ENCODE peak calls at places on chromosomes 7 and 10, in six cellular contexts. One of them, this sample, is unnamed.

GRCh38 chr10:69465457-69466157 is 14.3 kb downstream of the TSPAN15 start:
- DNase-seq in activated naive CD8-positive, alpha-beta T cell treated with anti-CD3 and anti-CD28 coated beads, Interleukin-2, amount 50 U/mL, for 24 hours: no peak
- DNase-seq in naive thymus-derived CD8-positive, alpha-beta T cell: no peak
- DNase-seq in SK-N-DZ: no peak
- DNase-seq in HTR-8/SVneo: no peak
- DNase-seq in bronchial epithelial cell: no peak
- DNase-seq in this sample: no peak

GRCh38 chr7:129210256-129210988 is 14.4 kb upstream of the AHCYL2 start:
- DNase-seq in activated naive CD8-positive, alpha-beta T cell treated with anti-CD3 and anti-CD28 coated beads, Interleukin-2, amount 50 U/mL, for 24 hours: peak; percentile 83
- DNase-seq in naive thymus-derived CD8-positive, alpha-beta T cell: peak; percentile 61
- DNase-seq in SK-N-DZ: peak; percentile 43
- DNase-seq in HTR-8/SVneo: peak; percentile 62
- DNase-seq in bronchial epithelial cell: peak; percentile 38
- DNase-seq in this sample: peak; percentile 89

GRCh38 chr10:26479766-26480492 is 41.8 kb downstream of the APBB1IP start:
- DNase-seq in activated naive CD8-positive, alpha-beta T cell treated with anti-CD3 and anti-CD28 coated beads, Interleukin-2, amount 50 U/mL, for 24 hours: no peak
- DNase-seq in naive thymus-derived CD8-positive, alpha-beta T cell: no peak
- DNase-seq in SK-N-DZ: no peak
- DNase-seq in HTR-8/SVneo: no peak
- DNase-seq in bronchial epithelial cell: no peak
- DNase-seq in this sample: no peak

GRCh38 chr10:110867807-110868465 is 3.8 kb upstream of the PDCD4 start:
- DNase-seq in activated naive CD8-positive, alpha-beta T cell treated with anti-CD3 and anti-CD28 coated beads, Interleukin-2, amount 50 U/mL, for 24 hours: no peak
- DNase-seq in naive thymus-derived CD8-positive, alpha-beta T cell: no peak
- DNase-seq in SK-N-DZ: no peak
- DNase-seq in HTR-8/SVneo: no peak
- DNase-seq in bronchial epithelial cell: no peak
- DNase-seq in this sample: no peak

GRCh38 chr7:27104244-27105149 is 2.0 kb upstream of the HOXA2 start:
- DNase-seq in activated naive CD8-positive, alpha-beta T cell treated with anti-CD3 and anti-CD28 coated beads, Interleukin-2, amount 50 U/mL, for 24 hours: no peak
- DNase-seq in naive thymus-derived CD8-positive, alpha-beta T cell: no peak
- DNase-seq in SK-N-DZ: no peak
- DNase-seq in HTR-8/SVneo: no peak
- DNase-seq in bronchial epithelial cell: no peak
- DNase-seq in this sample: no peak

GRCh38 chr7:55130554-55131198 is 111.9 kb downstream of the EGFR start:
- DNase-seq in activated naive CD8-positive, alpha-beta T cell treated with anti-CD3 and anti-CD28 coated beads, Interleukin-2, amount 50 U/mL, for 24 hours: no peak
- DNase-seq in naive thymus-derived CD8-positive, alpha-beta T cell: no peak
- DNase-seq in SK-N-DZ: no peak
- DNase-seq in HTR-8/SVneo: no peak
- DNase-seq in bronchial epithelial cell: peak; percentile 71
- DNase-seq in this sample: peak; percentile 65

GRCh38 chr7:87934699-87935372 is 785 bp downstream of the ADAM22 start:
- DNase-seq in activated naive CD8-positive, alpha-beta T cell treated with anti-CD3 and anti-CD28 coated beads, Interleukin-2, amount 50 U/mL, for 24 hours: peak; percentile 12
- DNase-seq in naive thymus-derived CD8-positive, alpha-beta T cell: peak; percentile 10
- DNase-seq in SK-N-DZ: peak; percentile 45
- DNase-seq in HTR-8/SVneo: no peak
- DNase-seq in bronchial epithelial cell: no peak
- DNase-seq in this sample: peak; percentile 25

GRCh38 chr10:132489053-132489703 is 48.4 kb upstream of the INPP5A start:
- DNase-seq in activated naive CD8-positive, alpha-beta T cell treated with anti-CD3 and anti-CD28 coated beads, Interleukin-2, amount 50 U/mL, for 24 hours: no peak
- DNase-seq in naive thymus-derived CD8-positive, alpha-beta T cell: no peak
- DNase-seq in SK-N-DZ: no peak
- DNase-seq in HTR-8/SVneo: no peak
- DNase-seq in bronchial epithelial cell: no peak
- DNase-seq in this sample: no peak

GRCh38 chr10:62501547-62501946 is 127.4 kb downstream of the ZNF365 start:
- DNase-seq in activated naive CD8-positive, alpha-beta T cell treated with anti-CD3 and anti-CD28 coated beads, Interleukin-2, amount 50 U/mL, for 24 hours: no peak
- DNase-seq in naive thymus-derived CD8-positive, alpha-beta T cell: no peak
- DNase-seq in SK-N-DZ: no peak
- DNase-seq in HTR-8/SVneo: no peak
- DNase-seq in bronchial epithelial cell: peak; percentile 61
- DNase-seq in this sample: no peak

GRCh38 chr10:18666810-18667209 is 7.6 kb downstream of the ARL5B start:
- DNase-seq in activated naive CD8-positive, alpha-beta T cell treated with anti-CD3 and anti-CD28 coated beads, Interleukin-2, amount 50 U/mL, for 24 hours: no peak
- DNase-seq in naive thymus-derived CD8-positive, alpha-beta T cell: no peak
- DNase-seq in SK-N-DZ: no peak
- DNase-seq in HTR-8/SVneo: peak; percentile 57
- DNase-seq in bronchial epithelial cell: peak; percentile 97
- DNase-seq in this sample: no peak

GRCh38 chr10:127012769-127013152 is 107.5 kb downstream of the DOCK1 start:
- DNase-seq in activated naive CD8-positive, alpha-beta T cell treated with anti-CD3 and anti-CD28 coated beads, Interleukin-2, amount 50 U/mL, for 24 hours: no peak
- DNase-seq in naive thymus-derived CD8-positive, alpha-beta T cell: no peak
- DNase-seq in SK-N-DZ: no peak
- DNase-seq in HTR-8/SVneo: peak; percentile 24
- DNase-seq in bronchial epithelial cell: peak; percentile 96
- DNase-seq in this sample: peak; percentile 8

GRCh38 chr7:157830331-157830730 is 493.5 kb downstream of the DNAJB6 start:
- DNase-seq in activated naive CD8-positive, alpha-beta T cell treated with anti-CD3 and anti-CD28 coated beads, Interleukin-2, amount 50 U/mL, for 24 hours: no peak
- DNase-seq in naive thymus-derived CD8-positive, alpha-beta T cell: no peak
- DNase-seq in SK-N-DZ: no peak
- DNase-seq in HTR-8/SVneo: no peak
- DNase-seq in bronchial epithelial cell: no peak
- DNase-seq in this sample: no peak

GRCh38 chr10:131979821-131980270 is 1.9 kb downstream of the BNIP3 start:
- DNase-seq in activated naive CD8-positive, alpha-beta T cell treated with anti-CD3 and anti-CD28 coated beads, Interleukin-2, amount 50 U/mL, for 24 hours: no peak
- DNase-seq in naive thymus-derived CD8-positive, alpha-beta T cell: no peak
- DNase-seq in SK-N-DZ: no peak
- DNase-seq in HTR-8/SVneo: no peak
- DNase-seq in bronchial epithelial cell: no peak
- DNase-seq in this sample: peak; percentile 59

GRCh38 chr7:73478549-73478948 is 43.5 kb downstream of the BAZ1B start:
- DNase-seq in activated naive CD8-positive, alpha-beta T cell treated with anti-CD3 and anti-CD28 coated beads, Interleukin-2, amount 50 U/mL, for 24 hours: no peak
- DNase-seq in naive thymus-derived CD8-positive, alpha-beta T cell: no peak
- DNase-seq in SK-N-DZ: no peak
- DNase-seq in HTR-8/SVneo: no peak
- DNase-seq in bronchial epithelial cell: no peak
- DNase-seq in this sample: no peak

GRCh38 chr7:18330563-18330962 is 165.0 kb upstream of the HDAC9 start:
- DNase-seq in activated naive CD8-positive, alpha-beta T cell treated with anti-CD3 and anti-CD28 coated beads, Interleukin-2, amount 50 U/mL, for 24 hours: no peak
- DNase-seq in naive thymus-derived CD8-positive, alpha-beta T cell: no peak
- DNase-seq in SK-N-DZ: no peak
- DNase-seq in HTR-8/SVneo: no peak
- DNase-seq in bronchial epithelial cell: no peak
- DNase-seq in this sample: no peak

GRCh38 chr7:128889121-128889520 is 21.4 kb downstream of the KCP start:
- DNase-seq in activated naive CD8-positive, alpha-beta T cell treated with anti-CD3 and anti-CD28 coated beads, Interleukin-2, amount 50 U/mL, for 24 hours: no peak
- DNase-seq in naive thymus-derived CD8-positive, alpha-beta T cell: no peak
- DNase-seq in SK-N-DZ: no peak
- DNase-seq in HTR-8/SVneo: no peak
- DNase-seq in bronchial epithelial cell: peak; percentile 76
- DNase-seq in this sample: no peak